ENCODE peak calls at places on chromosomes 7 and 10, in six cellular contexts. O is A172; I is IMR-90; D is stimulated activated CD4-positive, alpha-beta T cell treated with anti-CD3 and anti-CD28 coated beads, Interleukin-2, amount 100 ng/mL, for 24 hours; S is upper lobe of right lung; C is epithelial cell of esophagus. B is an unnamed sample.
A peak's percentile ranks its signal among the peaks of the same experiment; 100 is the strongest.

GRCh38 chr7:20596653-20597052 is 18.8 kb upstream of the ABCB5 start:
- DNase-seq in D (no peak), I (peak; percentile 88), S (no peak), C (peak; percentile 87), O (peak; percentile 78), B (peak; percentile 45)

GRCh38 chr10:117762819-117763172 is 220.2 kb downstream of the EMX2 start:
- DNase-seq in I (no peak), C (no peak), O (peak; percentile 21), S (no peak), D (no peak), B (no peak)

GRCh38 chr10:119253433-119254174 is 46.2 kb downstream of the GRK5 start:
- DNase-seq in O (peak; percentile 93), S (no peak), C (peak; percentile 74), D (peak; percentile 67), I (peak; percentile 96), B (peak; percentile 76)

GRCh38 chr7:138460176-138460648 is at the start of gene TRIM24:
- DNase-seq in I (peak; percentile 96), C (no peak), O (no peak), S (peak; percentile 98), D (no peak), B (peak; percentile 94)

GRCh38 chr7:127655720-127656119 is 3.7 kb downstream of the SND1 start:
- DNase-seq in C (no peak), D (no peak), O (no peak), I (no peak), S (no peak), B (no peak)

GRCh38 chr7:30445770-30446169 is 32.8 kb downstream of the NOD1 start:
- DNase-seq in I (peak; percentile 66), S (peak; percentile 89), O (no peak), C (no peak), D (peak; percentile 56), B (no peak)

GRCh38 chr10:79239275-79239779 is 107.9 kb upstream of the PPIF start:
- DNase-seq in S (peak; percentile 89), D (no peak), C (peak; percentile 74), O (peak; percentile 60), I (peak; percentile 80), B (no peak)

GRCh38 chr7:91875851-91876250 is 4.7 kb downstream of the MTERF1 start:
- DNase-seq in O (no peak), I (no peak), C (peak; percentile 22), D (no peak), S (no peak), B (no peak)

GRCh38 chr7:80884511-80885195 is 34.2 kb downstream of the SEMA3C start:
- DNase-seq in O (peak; percentile 52), D (no peak), S (no peak), I (peak; percentile 54), C (no peak), B (no peak)

GRCh38 chr7:31056775-31057346 is 4.8 kb downstream of the ADCYAP1R1 start:
- DNase-seq in O (no peak), I (no peak), C (peak; percentile 1), S (no peak), D (no peak), B (no peak)

GRCh38 chr10:8037199-8037801 is 17.2 kb upstream of the GATA3 start:
- DNase-seq in D (peak; percentile 20), C (no peak), S (no peak), I (no peak), O (no peak), B (no peak)

GRCh38 chr7:1210321-1210978 is 22.2 kb upstream of the UNCX start:
- DNase-seq in C (no peak), S (no peak), O (no peak), I (no peak), D (no peak), B (no peak)

GRCh38 chr7:66013938-66014337 is 31.9 kb upstream of the GUSB start:
- DNase-seq in O (no peak), I (peak; percentile 62), S (peak; percentile 68), C (peak; percentile 30), D (no peak), B (peak; percentile 45)

GRCh38 chr7:73774923-73775322 is 4.9 kb upstream of the CLDN3 start:
- DNase-seq in S (no peak), I (peak; percentile 44), C (no peak), D (no peak), O (peak; percentile 49), B (no peak)

GRCh38 chr10:92848441-92849233 is at the start of gene EXOC6:
- DNase-seq in C (peak; percentile 84), S (peak; percentile 94), D (peak; percentile 83), I (peak; percentile 74), O (peak; percentile 58), B (peak; percentile 13)

GRCh38 chr10:130181858-130182257 is 45.7 kb downstream of the GLRX3 start:
- DNase-seq in C (no peak), I (no peak), O (no peak), D (no peak), S (no peak), B (no peak)

GRCh38 chr10:84452006-84452405 is 123.6 kb downstream of the CCSER2 start:
- DNase-seq in I (peak; percentile 82), S (no peak), D (no peak), O (peak; percentile 8), C (peak; percentile 8), B (no peak)

GRCh38 chr10:5812283-5813090 is 747 bp downstream of the GDI2 start:
- DNase-seq in O (peak; percentile 16), C (peak; percentile 27), I (no peak), D (peak; percentile 56), S (peak; percentile 83), B (no peak)

GRCh38 chr10:69918036-69918435 is 116.3 kb downstream of the COL13A1 start:
- DNase-seq in D (no peak), I (no peak), O (no peak), S (no peak), C (no peak), B (no peak)

GRCh38 chr10:108208038-108208437 is 1043.5 kb upstream of the SORCS1 start:
- DNase-seq in S (no peak), D (no peak), O (no peak), C (no peak), I (no peak), B (no peak)

GRCh38 chr7:117250801-117251200 is 72.1 kb downstream of the WNT2 start:
- DNase-seq in D (no peak), C (no peak), S (no peak), O (no peak), I (peak; percentile 86), B (no peak)

GRCh38 chr7:70681111-70681846 is 450.7 kb upstream of the GALNT17 start:
- DNase-seq in D (no peak), I (no peak), O (no peak), S (no peak), C (no peak), B (no peak)

GRCh38 chr7:121062684-121063279 is 74.3 kb downstream of the CPED1 start:
- DNase-seq in I (no peak), O (peak; percentile 30), C (no peak), D (no peak), S (no peak), B (no peak)

GRCh38 chr10:43781480-43782361 is 133.0 kb upstream of the ZNF32 start:
- DNase-seq in S (no peak), O (peak; percentile 75), I (peak; percentile 15), D (peak; percentile 50), C (no peak), B (no peak)

GRCh38 chr10:103188853-103189252 is 4.2 kb downstream of the NT5C2 start:
- DNase-seq in D (no peak), S (no peak), O (no peak), I (peak; percentile 59), C (no peak), B (no peak)

GRCh38 chr7:148191391-148192076 is 399.0 kb upstream of the C7orf33 start:
- DNase-seq in O (no peak), D (no peak), I (no peak), C (no peak), S (no peak), B (no peak)

GRCh38 chr10:21146446-21146789 is 249.3 kb upstream of the NEBL start:
- DNase-seq in S (no peak), C (no peak), O (no peak), I (no peak), D (no peak), B (no peak)

GRCh38 chr7:48617988-48618387 is 306.4 kb upstream of the CDC14C start:
- DNase-seq in O (no peak), S (no peak), C (peak; percentile 4), I (no peak), D (no peak), B (no peak)

GRCh38 chr10:21506351-21506750 is 19.1 kb downstream of the SKIDA1 start:
- DNase-seq in I (no peak), C (no peak), S (no peak), D (no peak), O (no peak), B (no peak)

GRCh38 chr7:155584763-155585531 is 38.6 kb upstream of the CNPY1 start:
- DNase-seq in C (peak; percentile 50), S (no peak), O (no peak), I (no peak), D (no peak), B (no peak)

GRCh38 chr10:131571346-131571745 is 259.8 kb upstream of the TCERG1L start:
- DNase-seq in S (no peak), I (no peak), D (no peak), O (no peak), C (no peak), B (no peak)

GRCh38 chr7:43586251-43586900 is 3.5 kb downstream of the STK17A start:
- DNase-seq in O (no peak), I (peak; percentile 49), D (no peak), C (peak; percentile 87), S (no peak), B (peak; percentile 43)

GRCh38 chr10:35447693-35448407 is 111.5 kb downstream of the CCNY start:
- DNase-seq in D (no peak), I (peak; percentile 72), S (no peak), O (peak; percentile 87), C (peak; percentile 65), B (peak; percentile 26)

GRCh38 chr10:78900715-78901430 is 167.9 kb upstream of the ZMIZ1 start:
- DNase-seq in S (no peak), D (no peak), O (no peak), C (no peak), I (no peak), B (no peak)

GRCh38 chr7:55517191-55517633 is 55.1 kb downstream of the VOPP1 start:
- DNase-seq in S (no peak), D (peak; percentile 64), C (no peak), I (peak; percentile 32), O (peak; percentile 42), B (no peak)

GRCh38 chr7:117322741-117323584 is at the start of gene WNT2:
- DNase-seq in O (no peak), D (no peak), I (peak; percentile 22), C (peak; percentile 8), S (no peak), B (no peak)

GRCh38 chr10:96794786-96795733 is 37.0 kb upstream of the LCOR start:
- DNase-seq in S (no peak), I (no peak), D (no peak), C (no peak), O (no peak), B (no peak)

B was measured in kidney glomerular epithelial cell.